ENCODE peak calls at places on chromosomes 6 and 20, in seven cellular contexts. A is lower lobe of right lung, Z is glutamatergic neuron, B is GM10248, G is HepG2, C is bronchial epithelial cell, I is MM.1S. H is an unnamed sample.

GRCh38 chr20:10513931-10514575 is 78.9 kb downstream of the SLX4IP start:
- DNase-seq in C (no peak), G (no peak), I (no peak), A (no peak), B (no peak), Z (no peak), H (no peak)

GRCh38 chr6:141764388-141764787 is 368.3 kb upstream of the GJE1 start:
- DNase-seq in I (no peak), C (no peak), B (no peak), A (no peak), G (no peak), Z (no peak), H (no peak)

GRCh38 chr20:11850901-11851300 is 66.8 kb upstream of the BTBD3 start:
- DNase-seq in G (no peak), A (no peak), C (peak), I (no peak), Z (no peak), B (no peak), H (no peak)

GRCh38 chr20:19875746-19876145 is 117.7 kb downstream of the RIN2 start:
- DNase-seq in I (no peak), C (no peak), B (no peak), Z (no peak), G (no peak), A (no peak), H (no peak)

GRCh38 chr20:47805951-47806350 is 20.7 kb upstream of the SULF2 start:
- DNase-seq in B (no peak), C (no peak), A (no peak), G (no peak), Z (no peak), I (no peak), H (no peak)

GRCh38 chr6:31399589-31400466 is 3.6 kb upstream of the MICA start:
- DNase-seq in C (peak), B (peak), Z (peak), A (peak), G (peak), I (peak), H (peak)

GRCh38 chr20:32752458-32753250 is 9.4 kb upstream of the COMMD7 start:
- DNase-seq in A (no peak), Z (no peak), B (no peak), C (peak), G (no peak), I (no peak), H (no peak)

GRCh38 chr6:1904494-1904854 is 294.8 kb downstream of the FOXC1 start:
- DNase-seq in A (no peak), B (no peak), G (no peak), I (no peak), Z (no peak), C (no peak), H (no peak)

GRCh38 chr6:11143394-11144371 is 32.2 kb upstream of the ERVFRD-1 start:
- DNase-seq in I (no peak), C (peak), Z (no peak), B (no peak), G (peak), A (peak), H (no peak)

GRCh38 chr20:36997121-36997520 is 45.6 kb upstream of the SAMHD1 start:
- DNase-seq in Z (no peak), G (no peak), I (no peak), A (no peak), C (no peak), B (no peak), H (no peak)

GRCh38 chr6:33040157-33040556 is 30.8 kb upstream of the HLA-DOA start:
- DNase-seq in G (no peak), I (peak), B (no peak), Z (no peak), C (no peak), A (no peak), H (no peak)

GRCh38 chr6:7911345-7911725 is 747 bp upstream of the TXNDC5 start:
- DNase-seq in G (no peak), B (no peak), I (peak), Z (no peak), C (peak), A (no peak), H (no peak)

DNA sequence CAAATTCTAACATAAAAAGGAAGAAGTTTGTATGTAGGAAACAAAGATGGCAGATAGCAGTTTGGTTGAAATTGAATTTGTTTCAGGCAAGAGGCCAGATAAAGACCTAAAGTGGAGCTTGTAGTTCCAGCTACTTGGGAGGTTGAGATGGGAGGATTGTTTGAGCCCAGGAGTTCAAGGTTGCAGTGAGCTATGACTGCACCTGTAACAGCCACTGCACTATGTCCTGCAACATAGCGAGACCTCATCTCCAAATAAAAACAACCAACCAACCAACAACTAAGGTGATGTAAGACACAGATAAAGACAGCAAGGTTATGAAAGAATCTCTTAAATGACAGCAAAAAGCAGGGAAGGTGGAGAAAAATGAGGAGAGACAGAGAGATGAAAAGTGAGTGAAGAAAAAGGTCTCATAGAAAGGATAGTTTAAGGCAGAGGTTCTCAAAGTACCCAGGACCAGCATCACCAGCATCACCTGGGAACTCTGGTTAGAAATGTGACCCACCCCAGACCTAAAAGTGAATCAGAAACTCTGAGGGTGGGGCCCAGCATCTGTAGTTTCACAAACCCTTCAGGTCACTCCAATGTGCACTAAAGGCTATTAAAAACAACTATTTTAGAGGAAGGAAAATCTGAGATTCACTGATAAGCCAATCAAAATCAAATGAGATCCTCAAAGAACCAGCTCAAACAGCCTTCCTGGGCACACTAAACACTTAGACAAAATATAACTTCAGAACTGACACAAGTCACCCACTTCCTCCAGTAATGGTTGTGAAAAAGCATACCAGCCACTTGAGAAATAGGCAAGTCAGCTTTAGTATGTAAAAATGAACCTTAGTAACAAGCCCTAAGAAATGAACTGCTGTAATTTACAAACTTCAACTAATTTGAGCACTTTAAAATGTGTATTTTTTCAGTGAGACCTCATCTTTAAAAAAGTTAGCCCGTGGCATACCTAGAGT is 57.6 kb downstream of the FAM184A start:
- DNase-seq in G (no peak), C (no peak), I (peak), B (no peak), A (no peak), Z (no peak), H (no peak)
- TF ChIP-seq CTCF in G (no peak), C (no peak), I (no peak), B (no peak), A (no peak), Z (no peak), H (no peak)

DNA sequence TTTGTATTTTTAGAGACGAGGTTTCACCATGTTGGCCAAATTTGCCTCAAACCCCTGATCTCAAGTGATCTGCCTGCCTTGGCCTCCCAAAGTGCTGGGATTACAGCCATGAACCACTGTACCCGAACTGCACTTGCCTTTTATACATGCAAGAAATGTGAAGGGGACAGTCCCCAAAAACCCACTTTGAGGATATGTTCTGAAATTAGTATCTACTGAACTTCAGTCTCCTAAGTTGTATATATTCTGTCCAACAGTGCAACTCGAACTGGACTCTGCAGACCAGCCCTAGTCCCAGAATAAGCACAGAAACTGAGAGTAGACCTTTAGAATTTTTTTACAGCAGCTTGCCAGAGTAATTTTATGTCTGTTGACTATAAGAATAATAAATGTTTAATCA is 28.5 kb downstream of the BACH2 start:
- DNase-seq in B (no peak), C (no peak), G (no peak), A (no peak), I (peak), Z (no peak), H (no peak)
- TF ChIP-seq CTCF in B (no peak), C (no peak), G (no peak), A (no peak), I (no peak), Z (no peak), H (no peak)

DNA sequence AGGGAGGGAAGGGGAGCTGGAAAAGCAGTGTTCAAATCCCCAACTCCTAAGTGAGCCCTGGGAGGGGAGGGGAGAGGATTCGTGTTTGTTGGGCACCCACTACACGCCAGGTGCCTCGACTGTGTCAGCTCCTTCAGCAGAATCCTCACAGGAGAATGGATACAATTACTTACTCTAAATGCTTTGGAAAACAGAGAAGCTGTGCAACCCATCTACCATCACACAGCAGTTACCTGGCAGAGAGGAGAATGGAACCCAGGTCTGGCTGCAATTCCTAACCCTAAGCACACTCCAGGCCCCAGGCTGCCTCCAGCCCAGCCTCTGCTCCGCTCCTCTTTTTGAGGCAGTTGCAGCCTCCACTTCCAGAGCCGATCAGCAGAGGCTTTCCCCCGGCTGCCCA is 86.4 kb upstream of the PTPN1 start:
- DNase-seq in I (no peak), A (no peak), C (no peak), Z (no peak), B (no peak), G (no peak), H (no peak)
- TF ChIP-seq CTCF in I (no peak), A (no peak), C (no peak), Z (no peak), B (no peak), G (no peak), H (no peak)

GRCh38 chr6:4125933-4126864 is 9.2 kb downstream of the ECI2 start:
- DNase-seq in B (no peak), I (no peak), C (peak), A (no peak), G (peak), Z (no peak), H (no peak)
- TF ChIP-seq CTCF in B (no peak), I (no peak), C (no peak), A (no peak), G (peak), Z (no peak), H (no peak)

DNA sequence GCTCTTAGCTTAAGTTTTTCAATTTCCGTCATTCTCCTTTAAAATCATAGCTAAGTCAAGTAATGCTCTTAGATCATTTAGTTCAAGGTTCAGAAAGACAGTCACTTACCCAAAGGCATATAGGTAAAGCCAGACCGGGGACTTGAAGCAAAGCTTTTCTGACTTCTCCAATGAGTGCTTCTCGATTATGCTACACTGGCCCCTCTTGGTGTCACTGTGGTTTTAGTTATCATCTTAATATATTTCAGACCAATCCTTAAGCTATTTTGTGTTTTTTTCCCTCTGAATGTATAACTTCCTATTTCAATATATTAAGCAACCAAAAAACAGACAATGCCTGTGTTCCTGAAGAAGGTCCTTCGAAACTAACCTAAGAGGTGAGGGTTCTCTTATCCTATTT is 3.8 kb downstream of the PRDM1 start:
- DNase-seq in G (no peak), A (no peak), C (no peak), B (no peak), I (peak), Z (no peak), H (no peak)
- TF ChIP-seq CTCF in G (no peak), A (no peak), C (no peak), B (peak), I (peak), Z (no peak), H (no peak)

GRCh38 chr6:55955684-55956083 is 80.3 kb upstream of the BMP5 start:
- DNase-seq in Z (no peak), I (no peak), C (no peak), G (no peak), B (no peak), A (no peak), H (no peak)

GRCh38 chr6:55957961-55958422 is 82.6 kb upstream of the BMP5 start:
- DNase-seq in A (no peak), B (no peak), C (no peak), I (no peak), Z (no peak), G (no peak), H (no peak)

GRCh38 chr6:55954436-55954835 is 79.0 kb upstream of the BMP5 start:
- DNase-seq in C (no peak), Z (no peak), A (no peak), G (no peak), I (no peak), B (no peak), H (no peak)

GRCh38 chr6:55950071-55950814 is 74.9 kb upstream of the BMP5 start:
- DNase-seq in C (no peak), B (no peak), A (no peak), I (no peak), G (no peak), Z (no peak), H (no peak)

DNA sequence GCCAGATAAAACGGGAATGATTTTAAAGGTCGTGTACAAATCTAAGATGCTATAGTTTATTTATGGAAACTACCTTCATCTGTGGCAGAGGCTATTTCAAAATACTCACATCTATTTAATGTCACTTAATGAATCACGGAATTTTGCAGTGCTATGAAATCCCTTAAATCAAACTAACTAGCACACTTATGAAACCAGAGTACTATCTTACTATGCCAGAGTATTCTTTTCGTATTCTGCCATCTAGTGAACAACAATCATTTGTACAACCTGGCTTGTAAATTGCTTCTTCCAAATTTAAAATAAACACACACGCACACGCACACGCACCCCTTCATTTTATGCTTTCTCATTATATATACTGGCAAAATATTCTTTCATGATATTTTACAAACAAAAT is 78.0 kb upstream of the BMP5 start:
- DNase-seq in G (peak), A (no peak), I (no peak), B (no peak), C (peak), Z (no peak), H (no peak)
- TF ChIP-seq CTCF in G (peak), A (no peak), I (peak), B (no peak), C (peak), Z (no peak), H (no peak)

GRCh38 chr6:12890171-12890790 is 173.7 kb downstream of the PHACTR1 start:
- DNase-seq in C (no peak), B (no peak), G (peak), Z (no peak), A (no peak), I (peak), H (no peak)
- TF ChIP-seq CTCF in C (peak), B (peak), G (peak), Z (peak), A (peak), I (peak), H (no peak)

GRCh38 chr20:45827712-45828111 is 600 bp upstream of the TNNC2 start:
- DNase-seq in I (no peak), Z (no peak), C (no peak), G (no peak), A (no peak), B (no peak), H (no peak)
- TF ChIP-seq CTCF in I (no peak), Z (no peak), C (no peak), G (no peak), A (no peak), B (no peak), H (no peak)

DNA sequence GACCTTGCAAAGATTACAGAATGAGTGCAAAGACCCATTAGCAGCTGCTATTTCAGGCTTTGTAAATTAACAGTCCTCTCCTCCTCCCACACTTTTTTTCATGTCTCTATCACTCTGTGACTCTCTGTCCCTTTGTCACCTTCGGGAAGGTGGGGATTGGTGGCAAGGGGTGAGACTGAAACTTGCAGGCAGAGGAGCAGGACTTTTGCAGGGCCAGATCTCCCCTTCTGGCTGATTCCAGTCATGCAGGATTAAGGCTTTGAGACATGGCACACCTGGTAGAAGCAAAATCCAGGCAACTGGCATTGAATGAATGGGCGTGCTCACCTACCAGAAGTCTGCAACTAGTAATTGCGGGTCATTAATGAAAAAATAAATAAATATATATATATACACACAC is 222.7 kb downstream of the TSHZ2 start:
- DNase-seq in Z (no peak), I (no peak), B (no peak), G (no peak), C (no peak), A (no peak), H (no peak)
- TF ChIP-seq CTCF in Z (no peak), I (no peak), B (no peak), G (no peak), C (no peak), A (no peak), H (no peak)

DNA sequence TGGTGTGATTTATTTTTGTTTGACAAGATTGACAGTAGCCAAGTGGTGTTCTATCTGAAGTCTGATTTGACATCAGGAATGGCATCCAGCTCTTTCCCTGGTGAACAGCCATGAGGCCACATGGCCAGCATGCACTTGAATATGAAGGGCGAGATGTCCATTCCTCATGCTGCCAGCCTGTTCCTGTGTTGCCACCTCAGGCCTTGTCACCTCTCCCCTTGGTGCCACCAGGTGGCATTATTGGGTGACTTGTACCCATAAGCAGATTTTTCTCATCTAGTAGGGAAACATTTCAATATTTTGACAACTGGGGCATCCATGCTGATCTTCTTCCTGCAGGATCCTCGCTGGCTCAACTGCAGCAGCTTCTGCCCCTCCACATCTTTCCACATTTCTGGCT is 199.1 kb downstream of the ERMARD start:
- DNase-seq in B (no peak), A (no peak), G (no peak), I (peak), Z (no peak), C (peak), H (no peak)
- TF ChIP-seq CTCF in B (peak), A (peak), G (peak), I (peak), Z (no peak), C (peak), H (no peak)